ENCODE peak calls at places on chromosomes 13 and 19, in six cellular contexts. One of them, this sample, is unnamed.

GRCh38 chr19:10797078-10797477 is 38.9 kb downstream of the TMED1 start:
- DNase-seq in fibroblast of lung: no peak
- DNase-seq in BJ: no peak
- DNase-seq in AG09309: no peak
- DNase-seq in right lobe of liver: no peak
- DNase-seq in progenitor cell of endocrine pancreas: no peak
- DNase-seq in this sample: no peak

GRCh38 chr19:55149078-55150003 is at the start of gene TNNT1:
- DNase-seq in fibroblast of lung: no peak
- DNase-seq in BJ: no peak
- DNase-seq in AG09309: no peak
- DNase-seq in right lobe of liver: no peak
- DNase-seq in progenitor cell of endocrine pancreas: no peak
- DNase-seq in this sample: no peak

GRCh38 chr13:36038785-36039415 is 92.3 kb downstream of the DCLK1 start:
- DNase-seq in fibroblast of lung: no peak
- DNase-seq in BJ: no peak
- DNase-seq in AG09309: no peak
- DNase-seq in right lobe of liver: no peak
- DNase-seq in progenitor cell of endocrine pancreas: no peak
- DNase-seq in this sample: no peak

GRCh38 chr13:62684359-62684758 is 1268.7 kb upstream of the PCDH20 start:
- DNase-seq in fibroblast of lung: no peak
- DNase-seq in BJ: no peak
- DNase-seq in AG09309: no peak
- DNase-seq in right lobe of liver: no peak
- DNase-seq in progenitor cell of endocrine pancreas: no peak
- DNase-seq in this sample: no peak

GRCh38 chr19:52231154-52231565 is 38.2 kb upstream of the ZNF766 start:
- DNase-seq in fibroblast of lung: peak
- DNase-seq in BJ: no peak
- DNase-seq in AG09309: no peak
- DNase-seq in right lobe of liver: no peak
- DNase-seq in progenitor cell of endocrine pancreas: no peak
- DNase-seq in this sample: no peak

GRCh38 chr13:48233097-48233885 is at the start of gene ITM2B:
- DNase-seq in fibroblast of lung: peak
- DNase-seq in BJ: no peak
- DNase-seq in AG09309: no peak
- DNase-seq in right lobe of liver: peak
- DNase-seq in progenitor cell of endocrine pancreas: peak
- DNase-seq in this sample: peak

GRCh38 chr19:18290250-18291018 is 9.0 kb upstream of the JUND start:
- DNase-seq in fibroblast of lung: peak
- DNase-seq in BJ: no peak
- DNase-seq in AG09309: no peak
- DNase-seq in right lobe of liver: no peak
- DNase-seq in progenitor cell of endocrine pancreas: no peak
- DNase-seq in this sample: peak

GRCh38 chr13:101624981-101625380 is 172.5 kb downstream of the ITGBL1 start:
- DNase-seq in fibroblast of lung: no peak
- DNase-seq in BJ: no peak
- DNase-seq in AG09309: no peak
- DNase-seq in right lobe of liver: no peak
- DNase-seq in progenitor cell of endocrine pancreas: no peak
- DNase-seq in this sample: no peak

GRCh38 chr19:47231215-47232054 is 436 bp upstream of the BBC3 start:
- DNase-seq in fibroblast of lung: peak
- DNase-seq in BJ: peak
- DNase-seq in AG09309: no peak
- DNase-seq in right lobe of liver: peak
- DNase-seq in progenitor cell of endocrine pancreas: peak
- DNase-seq in this sample: peak

GRCh38 chr19:10010247-10010691 is at the start of gene COL5A3:
- DNase-seq in fibroblast of lung: no peak
- DNase-seq in BJ: no peak
- DNase-seq in AG09309: no peak
- DNase-seq in right lobe of liver: peak
- DNase-seq in progenitor cell of endocrine pancreas: no peak
- DNase-seq in this sample: no peak

GRCh38 chr13:34577051-34577450 is 365.0 kb upstream of the NBEA start:
- DNase-seq in fibroblast of lung: peak
- DNase-seq in BJ: no peak
- DNase-seq in AG09309: no peak
- DNase-seq in right lobe of liver: no peak
- DNase-seq in progenitor cell of endocrine pancreas: no peak
- DNase-seq in this sample: no peak

GRCh38 chr13:75076476-75076875 is 405.5 kb downstream of the TBC1D4 start:
- DNase-seq in fibroblast of lung: peak
- DNase-seq in BJ: no peak
- DNase-seq in AG09309: no peak
- DNase-seq in right lobe of liver: no peak
- DNase-seq in progenitor cell of endocrine pancreas: no peak
- DNase-seq in this sample: no peak

GRCh38 chr19:28466107-28467045 is 746.6 kb downstream of the UQCRFS1 start:
- DNase-seq in fibroblast of lung: peak
- DNase-seq in BJ: no peak
- DNase-seq in AG09309: peak
- DNase-seq in right lobe of liver: peak
- DNase-seq in progenitor cell of endocrine pancreas: peak
- DNase-seq in this sample: peak

GRCh38 chr19:14369399-14370168 is 11.7 kb upstream of the ADGRE5 start:
- DNase-seq in fibroblast of lung: peak
- DNase-seq in BJ: no peak
- DNase-seq in AG09309: no peak
- DNase-seq in right lobe of liver: no peak
- DNase-seq in progenitor cell of endocrine pancreas: no peak
- DNase-seq in this sample: peak

DNA sequence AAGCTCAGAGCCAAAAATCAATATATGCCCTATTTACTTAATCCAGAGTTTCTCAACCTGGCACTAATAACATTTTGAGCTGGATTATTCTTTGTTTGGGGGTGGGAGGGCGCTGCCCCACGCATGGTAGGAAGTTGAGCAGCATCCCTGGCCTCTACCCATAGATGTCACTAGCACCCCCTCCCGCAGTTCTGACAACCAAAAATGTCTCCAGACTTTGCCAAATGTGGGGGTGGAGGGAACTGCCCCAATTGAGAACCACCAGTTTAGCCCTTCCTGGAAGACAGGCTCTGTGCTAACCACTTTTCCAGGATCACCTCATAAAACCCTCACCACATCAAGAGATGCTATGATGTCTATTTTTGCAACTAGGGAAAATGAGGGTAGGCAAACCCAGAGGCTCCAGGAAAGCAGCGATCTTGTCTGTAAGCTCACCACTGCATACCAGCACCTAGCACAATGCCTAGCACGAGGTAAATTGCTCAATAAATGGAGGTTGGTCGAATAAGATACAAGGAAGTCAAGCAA is 1.1 kb downstream of the TRIR start:
- DNase-seq in fibroblast of lung: peak
- DNase-seq in BJ: no peak
- DNase-seq in AG09309: no peak
- DNase-seq in right lobe of liver: peak
- DNase-seq in progenitor cell of endocrine pancreas: no peak
- DNase-seq in this sample: peak
- TF ChIP-seq CTCF in fibroblast of lung: peak
- TF ChIP-seq CTCF in BJ: peak
- TF ChIP-seq CTCF in AG09309: peak
- TF ChIP-seq CTCF in right lobe of liver: peak
- TF ChIP-seq CTCF in progenitor cell of endocrine pancreas: peak
- TF ChIP-seq CTCF in this sample: peak

GRCh38 chr19:29873024-29873800 is 61.4 kb downstream of the CCNE1 start:
- DNase-seq in fibroblast of lung: peak
- DNase-seq in BJ: no peak
- DNase-seq in AG09309: no peak
- DNase-seq in right lobe of liver: peak
- DNase-seq in progenitor cell of endocrine pancreas: peak
- DNase-seq in this sample: peak

GRCh38 chr19:29875931-29876330 is 64.1 kb downstream of the CCNE1 start:
- DNase-seq in fibroblast of lung: no peak
- DNase-seq in BJ: no peak
- DNase-seq in AG09309: no peak
- DNase-seq in right lobe of liver: no peak
- DNase-seq in progenitor cell of endocrine pancreas: no peak
- DNase-seq in this sample: no peak

GRCh38 chr19:29872224-29872731 is 60.5 kb downstream of the CCNE1 start:
- DNase-seq in fibroblast of lung: peak
- DNase-seq in BJ: no peak
- DNase-seq in AG09309: no peak
- DNase-seq in right lobe of liver: no peak
- DNase-seq in progenitor cell of endocrine pancreas: no peak
- DNase-seq in this sample: no peak

GRCh38 chr19:29876414-29876813 is 64.6 kb downstream of the CCNE1 start:
- DNase-seq in fibroblast of lung: no peak
- DNase-seq in BJ: no peak
- DNase-seq in AG09309: no peak
- DNase-seq in right lobe of liver: no peak
- DNase-seq in progenitor cell of endocrine pancreas: no peak
- DNase-seq in this sample: no peak

DNA sequence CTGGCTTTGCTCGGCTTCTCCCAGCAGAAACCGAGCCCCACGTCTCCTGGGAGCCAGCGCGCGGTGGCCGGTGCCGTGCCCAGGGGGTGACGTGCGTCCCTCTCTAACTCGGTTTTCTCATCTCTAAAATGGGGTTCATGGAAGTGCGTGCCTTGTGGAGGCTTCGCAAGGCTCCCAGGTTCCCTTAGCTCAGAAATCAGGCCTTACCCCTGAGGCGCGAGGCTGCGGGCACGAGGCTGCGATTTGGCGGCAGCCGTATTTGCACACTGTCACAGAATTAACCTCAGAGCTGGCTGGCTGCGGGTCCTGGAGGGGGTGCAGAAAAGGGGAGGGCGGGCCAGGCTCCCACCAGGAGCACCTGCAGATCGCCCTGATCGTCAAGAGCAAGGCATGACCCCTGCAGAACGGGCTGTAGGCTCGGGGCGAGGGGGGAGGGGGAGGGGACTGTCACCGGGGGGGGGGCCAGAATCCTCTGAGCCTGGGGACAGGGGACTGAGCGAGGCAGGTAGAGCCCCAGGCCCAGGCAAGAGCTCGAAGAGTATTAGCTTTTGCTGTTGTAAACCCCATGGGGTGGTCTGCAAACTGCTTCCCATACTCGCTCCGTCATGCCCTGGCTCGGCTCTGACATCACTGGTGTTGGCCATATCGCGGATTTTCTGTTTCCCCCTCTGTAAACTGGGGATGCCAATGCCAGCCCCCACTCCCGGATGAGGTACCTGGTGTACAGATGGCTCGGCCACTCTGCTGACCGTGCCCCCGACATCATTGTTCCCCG is 62.2 kb downstream of the CCNE1 start:
- DNase-seq in fibroblast of lung: no peak
- DNase-seq in BJ: no peak
- DNase-seq in AG09309: no peak
- DNase-seq in right lobe of liver: no peak
- DNase-seq in progenitor cell of endocrine pancreas: no peak
- DNase-seq in this sample: no peak
- TF ChIP-seq CTCF in fibroblast of lung: no peak
- TF ChIP-seq CTCF in BJ: peak
- TF ChIP-seq CTCF in AG09309: no peak
- TF ChIP-seq CTCF in right lobe of liver: no peak
- TF ChIP-seq CTCF in progenitor cell of endocrine pancreas: peak
- TF ChIP-seq CTCF in this sample: no peak

DNA sequence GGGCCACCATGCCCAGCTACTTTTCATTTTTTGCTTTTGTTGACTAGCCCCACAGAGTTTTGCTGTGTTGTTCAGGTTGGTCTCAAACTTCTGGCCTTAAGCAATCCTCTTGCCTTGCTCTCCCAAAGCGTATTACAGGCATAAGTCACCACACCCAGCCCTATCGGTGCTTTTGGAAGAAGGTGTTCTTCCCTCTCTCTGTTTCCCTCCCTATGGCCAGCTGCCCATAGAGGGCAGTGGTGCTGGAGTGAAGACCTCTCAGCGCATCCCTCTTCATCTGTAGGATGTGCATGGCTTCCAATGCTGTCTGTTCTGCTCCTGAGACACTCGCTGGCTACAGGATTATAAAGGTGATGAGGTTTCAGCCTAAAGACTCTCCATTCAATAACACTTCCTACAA is 1.3 kb upstream of the CD22 start:
- DNase-seq in fibroblast of lung: no peak
- DNase-seq in BJ: no peak
- DNase-seq in AG09309: no peak
- DNase-seq in right lobe of liver: no peak
- DNase-seq in progenitor cell of endocrine pancreas: no peak
- DNase-seq in this sample: no peak
- TF ChIP-seq CTCF in fibroblast of lung: no peak
- TF ChIP-seq CTCF in BJ: peak
- TF ChIP-seq CTCF in AG09309: peak
- TF ChIP-seq CTCF in right lobe of liver: no peak
- TF ChIP-seq CTCF in progenitor cell of endocrine pancreas: peak
- TF ChIP-seq CTCF in this sample: peak

GRCh38 chr13:113827021-113827420 is 36.9 kb downstream of the GAS6 start:
- DNase-seq in fibroblast of lung: no peak
- DNase-seq in BJ: no peak
- DNase-seq in AG09309: no peak
- DNase-seq in right lobe of liver: no peak
- DNase-seq in progenitor cell of endocrine pancreas: no peak
- DNase-seq in this sample: no peak

GRCh38 chr13:113832204-113832603 is 31.7 kb downstream of the GAS6 start:
- DNase-seq in fibroblast of lung: no peak
- DNase-seq in BJ: no peak
- DNase-seq in AG09309: no peak
- DNase-seq in right lobe of liver: peak
- DNase-seq in progenitor cell of endocrine pancreas: no peak
- DNase-seq in this sample: no peak

GRCh38 chr13:113831061-113831460 is 32.8 kb downstream of the GAS6 start:
- DNase-seq in fibroblast of lung: no peak
- DNase-seq in BJ: no peak
- DNase-seq in AG09309: no peak
- DNase-seq in right lobe of liver: no peak
- DNase-seq in progenitor cell of endocrine pancreas: no peak
- DNase-seq in this sample: no peak

GRCh38 chr13:113825851-113826250 is 38.0 kb downstream of the GAS6 start:
- DNase-seq in fibroblast of lung: no peak
- DNase-seq in BJ: no peak
- DNase-seq in AG09309: no peak
- DNase-seq in right lobe of liver: no peak
- DNase-seq in progenitor cell of endocrine pancreas: no peak
- DNase-seq in this sample: no peak

DNA sequence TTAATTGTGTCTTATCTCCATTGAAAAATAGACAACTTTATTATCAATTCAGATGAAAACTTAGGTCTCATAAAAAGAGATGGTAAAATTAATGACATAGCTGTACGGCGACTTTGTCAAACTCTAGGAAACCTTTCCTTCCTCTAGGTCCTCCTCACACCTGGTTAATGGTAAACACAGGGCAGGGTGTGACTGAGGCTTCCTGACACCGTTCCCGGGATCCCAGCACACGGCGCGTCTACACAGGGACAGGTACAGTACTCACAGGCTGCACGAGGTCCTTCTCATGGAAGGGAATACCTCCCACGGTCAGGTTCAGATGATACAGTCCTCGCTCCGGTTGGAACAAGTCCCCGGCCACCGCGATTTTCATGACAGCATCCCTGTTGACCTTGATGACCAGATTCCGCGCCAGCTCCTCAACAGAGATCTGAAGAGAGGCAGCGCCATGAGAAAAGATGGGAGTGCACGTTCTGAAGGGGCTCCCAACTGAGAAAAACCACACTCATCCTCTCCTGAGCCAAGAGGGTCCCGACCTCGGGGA is 35.5 kb downstream of the GAS6 start:
- DNase-seq in fibroblast of lung: no peak
- DNase-seq in BJ: no peak
- DNase-seq in AG09309: no peak
- DNase-seq in right lobe of liver: no peak
- DNase-seq in progenitor cell of endocrine pancreas: no peak
- DNase-seq in this sample: no peak
- TF ChIP-seq CTCF in fibroblast of lung: no peak
- TF ChIP-seq CTCF in BJ: no peak
- TF ChIP-seq CTCF in AG09309: no peak
- TF ChIP-seq CTCF in right lobe of liver: no peak
- TF ChIP-seq CTCF in progenitor cell of endocrine pancreas: no peak
- TF ChIP-seq CTCF in this sample: no peak

This sample was measured in GM10248.